ENCODE peak calls at places on chromosomes 4 and X, in ten cellular contexts. S is IMR-90, M is stomach, Q is cardiac muscle cell, C is transverse colon, O is fibroblast of the aortic adventitia, Y is fibroblast of mammary gland, L is heart left ventricle, I is astrocyte, H is hepatocyte. V is an unnamed sample.

GRCh38 chr4:186676531-186677158 is 47.0 kb downstream of the FAT1 start:
- DNase-seq in Y (peak; percentile 79), C (no peak), Q (peak; percentile 68), H (peak; percentile 36), I (peak; percentile 97), M (no peak), L (no peak), S (peak; percentile 98), O (peak; percentile 78), V (no peak)

GRCh38 chrX:51332188-51332942 is at the start of gene NUDT10:
- DNase-seq in S (peak; percentile 10), I (peak; percentile 27), C (peak; percentile 29), H (peak; percentile 72), Y (peak; percentile 46), M (no peak), O (peak; percentile 2), Q (peak; percentile 86), L (peak; percentile 68), V (peak; percentile 19)

GRCh38 chr4:145842224-145842887 is 96.3 kb downstream of the ZNF827 start:
- DNase-seq in Y (peak; percentile 56), Q (no peak), L (no peak), M (no peak), I (peak; percentile 29), O (no peak), C (no peak), S (no peak), H (no peak), V (no peak)

GRCh38 chrX:123084797-123085196 is 99.3 kb upstream of the GRIA3 start:
- DNase-seq in C (no peak), H (no peak), I (peak; percentile 88), O (peak; percentile 41), S (no peak), Q (no peak), M (no peak), Y (peak; percentile 94), L (no peak), V (no peak)

GRCh38 chr4:154332681-154333421 is 158.7 kb downstream of the DCHS2 start:
- DNase-seq in Y (peak; percentile 30), S (peak; percentile 2), Q (peak; percentile 48), O (no peak), H (peak; percentile 80), L (peak; percentile 57), C (peak; percentile 24), I (no peak), M (no peak), V (peak; percentile 32)

GRCh38 chr4:82042042-82042441 is 331.7 kb downstream of the HNRNPD start:
- DNase-seq in Y (no peak), M (no peak), S (no peak), C (no peak), O (no peak), Q (no peak), I (no peak), L (no peak), H (no peak), V (no peak)

GRCh38 chrX:65933085-65933589 is 106.7 kb downstream of the VSIG4 start:
- DNase-seq in M (no peak), H (no peak), Q (no peak), Y (no peak), O (no peak), C (no peak), I (no peak), S (no peak), L (no peak), V (peak; percentile 10)

GRCh38 chr4:56871357-56871993 is 36.2 kb upstream of the REST start:
- DNase-seq in O (no peak), Y (peak; percentile 8), Q (no peak), H (peak; percentile 11), C (no peak), I (no peak), M (no peak), S (no peak), L (no peak), V (no peak)

GRCh38 chrX:123217077-123217476 is 33.0 kb downstream of the GRIA3 start:
- DNase-seq in H (peak; percentile 9), C (no peak), L (no peak), Q (no peak), S (no peak), M (no peak), O (peak; percentile 65), I (peak; percentile 41), Y (peak; percentile 78), V (no peak)

GRCh38 chr4:182604161-182604591 is 313.0 kb downstream of the DCTD start:
- DNase-seq in S (peak; percentile 97), H (no peak), Q (no peak), O (peak; percentile 43), C (no peak), L (no peak), M (no peak), I (peak; percentile 88), Y (peak; percentile 25), V (no peak)

GRCh38 chr4:44845309-44845708 is 119.0 kb upstream of the GNPDA2 start:
- DNase-seq in C (no peak), O (no peak), Y (no peak), S (no peak), H (no peak), L (no peak), Q (peak; percentile 50), M (no peak), I (no peak), V (no peak)

GRCh38 chr4:44845993-44846392 is 119.6 kb upstream of the GNPDA2 start:
- DNase-seq in I (no peak), Y (no peak), M (no peak), L (no peak), S (no peak), H (no peak), Q (peak; percentile 43), O (no peak), C (no peak), V (no peak)

DNA sequence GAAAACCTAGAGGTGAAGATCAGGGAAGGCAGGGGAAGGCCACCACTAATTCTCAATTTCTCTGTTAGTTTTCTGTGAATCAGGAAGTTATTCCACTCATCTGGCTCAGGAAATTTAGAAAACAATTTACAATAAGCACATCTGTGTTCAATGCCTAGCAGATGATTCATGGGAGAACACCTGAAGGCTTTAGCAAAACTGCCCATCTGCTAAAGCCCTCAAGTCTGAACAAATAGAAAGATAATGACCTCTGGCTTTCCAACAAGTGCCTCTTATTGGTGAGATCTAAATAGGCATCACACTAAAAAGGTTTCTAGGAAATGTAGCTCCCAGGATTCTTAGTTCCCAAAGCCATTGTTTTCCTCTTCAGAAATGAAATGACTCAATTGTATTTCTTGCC is 122.1 kb upstream of the GNPDA2 start:
- DNase-seq in I (no peak), Y (no peak), S (no peak), M (no peak), H (no peak), L (no peak), C (no peak), O (no peak), Q (no peak), V (no peak)
- TF ChIP-seq CTCF in I (no peak), Y (no peak), S (no peak), M (no peak), H (no peak), L (no peak), C (no peak), O (no peak), Q (no peak), V (no peak)

GRCh38 chr4:97496298-97496873 is 646.9 kb downstream of the STPG2 start:
- DNase-seq in Y (no peak), L (no peak), H (peak; percentile 7), I (peak; percentile 26), O (no peak), S (no peak), Q (no peak), M (no peak), C (no peak), V (no peak)
- H3K4me3 ChIP-seq in Y (no peak overlapping the region), L (no peak overlapping the region), H (no peak overlapping the region), I (no peak overlapping the region), O (no peak overlapping the region), S (no peak overlapping the region), Q (no peak overlapping the region), M (no peak overlapping the region), C (no peak overlapping the region), V (no peak overlapping the region)

GRCh38 chrX:47958943-47959342 is 44.8 kb downstream of the ZNF182 start:
- DNase-seq in Q (peak; percentile 11), L (no peak), H (peak; percentile 17), I (no peak), S (no peak), O (no peak), M (no peak), C (no peak), Y (peak; percentile 17), V (no peak)
- TF ChIP-seq CTCF in Q (peak; percentile 35), L (no peak), H (peak; percentile 19), I (no peak), S (peak; percentile 8), O (no peak), M (no peak), C (no peak), Y (peak; percentile 22), V (no peak)

DNA sequence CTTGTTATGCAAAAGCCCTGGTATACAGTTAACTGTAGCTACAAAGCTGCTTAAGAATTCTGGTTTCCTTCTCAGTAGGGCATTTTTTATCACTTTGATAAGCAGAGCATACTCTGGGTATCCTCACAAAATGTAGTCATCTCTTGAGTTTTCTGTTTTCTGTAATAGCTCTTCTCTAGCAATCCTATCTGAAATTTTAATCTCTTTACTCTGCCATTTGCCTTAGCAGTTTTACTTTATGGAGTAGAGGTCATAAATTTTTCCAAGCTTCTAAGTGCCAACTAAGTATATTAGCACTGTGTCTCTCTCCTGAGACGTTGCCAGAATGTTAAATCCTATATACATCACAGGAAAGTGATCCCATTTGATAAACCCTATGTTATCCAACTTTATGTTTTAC is 28.0 kb upstream of the BANK1 start:
- DNase-seq in S (no peak), I (no peak), Q (no peak), Y (no peak), H (no peak), C (no peak), M (no peak), L (no peak), O (no peak), V (no peak)
- H3K4me3 ChIP-seq in S (no peak overlapping the region), I (no peak overlapping the region), Q (no peak overlapping the region), Y (no peak overlapping the region), H (no peak overlapping the region), C (no peak overlapping the region), M (no peak overlapping the region), L (no peak overlapping the region), O (no peak overlapping the region), V (no peak overlapping the region)

DNA sequence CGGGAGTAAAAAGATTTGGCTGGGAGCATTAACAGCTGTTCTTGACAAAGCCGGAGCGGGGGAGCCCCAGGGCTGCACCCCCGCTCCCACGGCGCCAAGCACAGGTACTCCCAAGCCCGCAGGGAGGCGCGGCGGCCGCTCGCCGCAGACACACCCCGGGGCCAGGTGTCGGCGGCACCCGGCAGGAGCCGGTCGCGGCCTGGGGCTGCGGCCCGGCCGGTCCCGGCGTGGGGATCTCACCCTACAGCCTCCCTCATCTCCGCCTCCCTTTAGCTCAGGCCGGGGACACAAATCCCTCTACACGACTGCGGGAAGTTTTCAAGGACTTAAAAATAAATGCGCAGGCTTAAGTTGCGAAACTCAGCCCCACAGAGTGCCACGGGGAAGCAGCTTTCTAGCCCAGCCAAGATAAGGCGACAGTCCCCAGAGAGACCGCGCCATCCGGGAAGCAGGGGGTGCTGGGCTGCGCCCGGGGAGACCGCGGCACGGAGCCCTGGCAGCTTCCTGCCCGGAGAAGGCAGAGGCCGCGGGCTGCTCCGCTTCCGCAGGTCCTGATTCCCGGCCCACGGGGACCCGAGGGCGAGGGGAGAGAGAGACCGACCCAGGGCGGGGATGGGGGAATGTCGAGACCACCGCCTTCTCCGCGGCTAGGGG is 473 bp downstream of the SH3RF1 start:
- DNase-seq in Y (no peak), O (peak; percentile 58), H (peak; percentile 78), M (peak; percentile 71), C (peak; percentile 69), I (peak; percentile 29), S (no peak), L (peak; percentile 88), Q (peak; percentile 65), V (peak; percentile 78)
- TF ChIP-seq CTCF in Y (no peak), O (peak; percentile 6), H (peak; percentile 26), M (no peak), C (no peak), I (no peak), S (peak; percentile 12), L (no peak), Q (no peak), V (no peak)